ENCODE peak calls at places on chromosomes 12 and 14, in ten cellular contexts. G is T-cell; X is mammary epithelial cell; U is IMR-90; D is NCI-H446 treated with DMSO at 0.1 percent for 48 hours; V is G401; Q is EH; R is KG1; T is NCI-H1105 treated with DMSO at 0.1 percent for 48 hours; W is activated CD4-positive, alpha-beta T cell treated with anti-CD3 and anti-CD28 coated beads, Interleukin-2, amount 50 U/mL, for 4 hours. N is an unnamed sample.

GRCh38 chr14:71049435-71050147 is 142.3 kb downstream of the PCNX1 start:
- DNase-seq in D (no peak), T (no peak), Q (peak; percentile 53), V (no peak), G (no peak), U (peak; percentile 79), R (no peak), W (no peak), X (no peak), N (peak; percentile 80)

GRCh38 chr14:95318870-95319311 is 817 bp downstream of the CLMN start:
- DNase-seq in R (no peak), Q (no peak), D (no peak), X (no peak), U (no peak), W (no peak), G (no peak), V (no peak), T (peak; percentile 29), N (no peak)

GRCh38 chr12:104672501-104673265 is 215.9 kb downstream of the CHST11 start:
- DNase-seq in T (no peak), X (peak; percentile 73), W (no peak), D (peak; percentile 85), G (no peak), U (no peak), R (no peak), V (no peak), Q (peak; percentile 19), N (peak; percentile 27)

GRCh38 chr14:73452341-73453191 is 5.8 kb downstream of the NUMB start:
- DNase-seq in X (peak; percentile 39), Q (peak; percentile 93), G (no peak), T (no peak), D (peak; percentile 40), U (peak; percentile 97), R (no peak), V (no peak), W (no peak), N (peak; percentile 91)

GRCh38 chr12:28222081-28222700 is 31.9 kb downstream of the CCDC91 start:
- DNase-seq in X (no peak), G (peak; percentile 16), W (peak; percentile 66), R (no peak), T (no peak), Q (no peak), V (no peak), D (no peak), U (no peak), N (no peak)

GRCh38 chr12:62767506-62767905 is 167.4 kb downstream of the PPM1H start:
- DNase-seq in D (no peak), V (no peak), T (no peak), R (no peak), X (peak; percentile 20), Q (peak; percentile 83), U (peak; percentile 37), W (no peak), G (no peak), N (peak; percentile 51)

GRCh38 chr12:69880566-69880965 is 55.5 kb downstream of the MYRFL start:
- DNase-seq in G (no peak), X (peak; percentile 6), T (no peak), W (no peak), D (peak; percentile 6), U (peak; percentile 38), R (no peak), Q (peak; percentile 20), V (no peak), N (peak; percentile 28)

GRCh38 chr14:25869854-25870253 is 728.0 kb downstream of the NOVA1 start:
- DNase-seq in R (no peak), U (no peak), Q (no peak), V (no peak), D (no peak), X (no peak), W (no peak), G (no peak), T (no peak), N (no peak)

GRCh38 chr12:118979763-118980406 is 1.5 kb upstream of the SRRM4 start:
- DNase-seq in U (peak; percentile 24), Q (peak; percentile 27), D (peak; percentile 66), X (peak; percentile 5), R (no peak), V (peak; percentile 89), T (peak; percentile 79), W (no peak), G (no peak), N (peak; percentile 32)

GRCh38 chr12:109737111-109737510 is 23.5 kb downstream of the FAM222A start:
- DNase-seq in U (no peak), W (no peak), X (no peak), Q (no peak), G (no peak), R (no peak), D (no peak), V (no peak), T (no peak), N (no peak)

GRCh38 chr12:69900720-69901131 is 75.7 kb downstream of the MYRFL start:
- DNase-seq in D (peak; percentile 28), W (peak; percentile 53), V (peak; percentile 92), Q (peak; percentile 64), U (peak; percentile 54), R (peak; percentile 83), X (peak; percentile 75), T (peak; percentile 88), G (peak; percentile 31), N (peak; percentile 75)

GRCh38 chr14:90583427-90583826 is 186.6 kb downstream of the CALM1 start:
- DNase-seq in W (no peak), G (no peak), X (no peak), D (no peak), V (no peak), T (no peak), Q (no peak), U (no peak), R (no peak), N (no peak)